ENCODE peak calls at places on chromosomes 16 and 17, in six cellular contexts. F is NB4, I is fibroblast of the aortic adventitia, X is Calu3, B is esophagus muscularis mucosa, G is K562. D is an unnamed sample.

GRCh38 chr17:3529817-3530741 is 27.5 kb downstream of the TRPV3 start:
- DNase-seq in F (no peak), I (peak; percentile 96), X (peak; percentile 16), B (no peak), G (no peak), D (no peak)

GRCh38 chr17:32111141-32111771 is 31.0 kb upstream of the RHOT1 start:
- DNase-seq in F (peak; percentile 66), I (peak; percentile 65), X (peak; percentile 40), B (no peak), G (peak; percentile 87), D (no peak)

GRCh38 chr17:80539022-80539421 is 5.6 kb upstream of the RPTOR start:
- DNase-seq in F (peak; percentile 40), I (no peak), X (no peak), B (no peak), G (peak; percentile 23), D (no peak)

GRCh38 chr17:4939554-4939803 is 367 bp downstream of the SLC25A11 start:
- DNase-seq in F (no peak), I (no peak), X (peak; percentile 3), B (no peak), G (no peak), D (peak; percentile 54)

GRCh38 chr16:8194795-8195194 is 395.5 kb downstream of the TMEM114 start:
- DNase-seq in F (peak; percentile 3), I (no peak), X (no peak), B (no peak), G (peak; percentile 75), D (peak; percentile 48)

GRCh38 chr16:67833035-67833417 is 9.1 kb upstream of the THAP11 start:
- DNase-seq in F (peak; percentile 34), I (peak; percentile 58), X (no peak), B (no peak), G (peak; percentile 43), D (no peak)

GRCh38 chr17:21286771-21287702 is 2.5 kb downstream of the MAP2K3 start:
- DNase-seq in F (peak; percentile 15), I (no peak), X (peak; percentile 57), B (no peak), G (no peak), D (no peak)

GRCh38 chr17:50421308-50422031 is 4.5 kb upstream of the ACSF2 start:
- DNase-seq in F (peak; percentile 30), I (peak; percentile 27), X (no peak), B (no peak), G (peak; percentile 25), D (no peak)

GRCh38 chr17:78144146-78144719 is 2.0 kb upstream of the C17orf99 start:
- DNase-seq in F (peak; percentile 73), I (peak; percentile 90), X (peak; percentile 86), B (no peak), G (peak; percentile 92), D (no peak)

GRCh38 chr17:80855196-80855967 is 136.3 kb upstream of the CHMP6 start:
- DNase-seq in F (no peak), I (no peak), X (no peak), B (no peak), G (no peak), D (no peak)

GRCh38 chr16:6446370-6446769 is 886.3 kb upstream of the RBFOX1 start:
- DNase-seq in F (peak; percentile 20), I (no peak), X (no peak), B (no peak), G (peak; percentile 1), D (no peak)

GRCh38 chr17:45221081-45221996 is at the start of gene FMNL1:
- DNase-seq in F (peak; percentile 87), I (no peak), X (peak; percentile 53), B (no peak), G (peak; percentile 65), D (peak; percentile 56)

GRCh38 chr17:16141685-16142084 is 73.6 kb downstream of the NCOR1 start:
- DNase-seq in F (no peak), I (no peak), X (no peak), B (no peak), G (no peak), D (no peak)

GRCh38 chr16:57380671-57381462 is 8.6 kb downstream of the CX3CL1 start:
- DNase-seq in F (no peak), I (no peak), X (peak; percentile 69), B (no peak), G (no peak), D (no peak)

GRCh38 chr16:65538945-65539344 is 417.1 kb upstream of the CDH11 start:
- DNase-seq in F (no peak), I (peak; percentile 84), X (no peak), B (no peak), G (no peak), D (no peak)

GRCh38 chr17:31394544-31394943 is 3.1 kb downstream of the RAB11FIP4 start:
- DNase-seq in F (peak; percentile 79), I (peak; percentile 83), X (no peak), B (no peak), G (peak; percentile 73), D (peak; percentile 94)

GRCh38 chr17:9902116-9902515 is 3.0 kb downstream of the RCVRN start:
- DNase-seq in F (no peak), I (no peak), X (no peak), B (no peak), G (no peak), D (no peak)

GRCh38 chr16:73304008-73304814 is 256.3 kb upstream of the ZFHX3 start:
- DNase-seq in F (no peak), I (no peak), X (no peak), B (no peak), G (no peak), D (peak; percentile 35)

GRCh38 chr17:39079836-39080235 is 71.6 kb downstream of the PLXDC1 start:
- DNase-seq in F (no peak), I (no peak), X (no peak), B (no peak), G (no peak), D (no peak)

GRCh38 chr17:39080416-39081179 is 70.8 kb downstream of the PLXDC1 start:
- DNase-seq in F (no peak), I (peak; percentile 67), X (no peak), B (no peak), G (no peak), D (no peak)

GRCh38 chr17:39073916-39074315 is 77.5 kb downstream of the PLXDC1 start:
- DNase-seq in F (no peak), I (no peak), X (no peak), B (no peak), G (no peak), D (no peak)

GRCh38 chr17:39077252-39077651 is 74.2 kb downstream of the PLXDC1 start:
- DNase-seq in F (no peak), I (no peak), X (no peak), B (no peak), G (no peak), D (no peak)

DNA sequence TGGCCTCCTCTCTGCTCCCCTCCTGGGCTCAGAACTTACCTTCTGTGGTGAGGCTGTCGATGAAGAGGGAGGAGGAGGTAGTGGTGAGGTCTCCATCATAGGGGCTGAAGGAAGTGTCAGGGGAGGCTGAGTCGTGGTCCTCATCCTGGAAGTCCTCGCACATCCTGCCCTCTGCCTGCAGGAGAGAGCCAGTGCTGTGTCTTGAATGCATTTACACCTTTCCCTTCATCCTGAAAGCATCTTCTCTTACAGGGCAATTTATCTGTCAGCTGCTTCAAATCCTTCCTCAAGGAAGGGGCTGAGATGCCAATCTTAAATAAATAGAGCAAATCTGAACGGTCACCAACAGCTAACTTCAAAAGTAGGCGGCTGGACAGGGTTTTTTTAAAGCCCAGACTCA is 73.6 kb downstream of the PLXDC1 start:
- DNase-seq in F (no peak), I (no peak), X (no peak), B (no peak), G (no peak), D (no peak)
- TF ChIP-seq CTCF in F (no peak), I (no peak), X (no peak), B (no peak), G (no peak), D (no peak)

GRCh38 chr17:8574687-8575086 is 55.8 kb downstream of the MYH10 start:
- DNase-seq in F (peak; percentile 1), I (peak; percentile 62), X (no peak), B (no peak), G (peak; percentile 7), D (no peak)
- TF ChIP-seq CTCF in F (no peak), I (peak; percentile 36), X (no peak), B (peak; percentile 33), G (peak; percentile 2), D (peak; percentile 15)

GRCh38 chr17:61583242-61583641 is 7.8 kb downstream of the NACA2 start:
- DNase-seq in F (peak; percentile 46), I (peak; percentile 56), X (no peak), B (no peak), G (peak; percentile 27), D (no peak)
- TF ChIP-seq CTCF in F (no peak), I (peak; percentile 21), X (no peak), B (no peak), G (peak; percentile 37), D (no peak)

GRCh38 chr16:2981177-2981898 is 1.1 kb upstream of the PKMYT1 start:
- DNase-seq in F (no peak), I (no peak), X (no peak), B (no peak), G (peak; percentile 89), D (no peak)

GRCh38 chr16:2982402-2982801 is 2.2 kb upstream of the PKMYT1 start:
- DNase-seq in F (no peak), I (no peak), X (no peak), B (no peak), G (no peak), D (no peak)

GRCh38 chr16:2980227-2981176 is at the start of gene PKMYT1:
- DNase-seq in F (peak; percentile 88), I (peak; percentile 79), X (peak; percentile 98), B (peak; percentile 94), G (peak; percentile 95), D (peak; percentile 97)

GRCh38 chr16:2983706-2984136 is 3.5 kb upstream of the PKMYT1 start:
- DNase-seq in F (peak; percentile 81), I (peak; percentile 65), X (peak; percentile 89), B (peak; percentile 95), G (peak; percentile 94), D (peak; percentile 91)

GRCh38 chr16:2981899-2982250 is 1.6 kb upstream of the PKMYT1 start:
- DNase-seq in F (no peak), I (no peak), X (no peak), B (no peak), G (peak; percentile 69), D (no peak)
- TF ChIP-seq CTCF in F (no peak), I (no peak), X (no peak), B (no peak), G (no peak), D (no peak)

GRCh38 chr17:1767358-1767757 is 5.5 kb downstream of the SERPINF1 start:
- DNase-seq in F (no peak), I (no peak), X (no peak), B (no peak), G (no peak), D (no peak)
- TF ChIP-seq CTCF in F (no peak), I (no peak), X (no peak), B (no peak), G (no peak), D (no peak)

GRCh38 chr17:34578656-34579016 is 746 bp upstream of the TMEM132E start:
- DNase-seq in F (no peak), I (no peak), X (no peak), B (no peak), G (no peak), D (no peak)

GRCh38 chr17:34578016-34578415 is 1.4 kb upstream of the TMEM132E start:
- DNase-seq in F (no peak), I (no peak), X (no peak), B (no peak), G (no peak), D (no peak)

GRCh38 chr17:34580685-34581445 is 1.5 kb downstream of the TMEM132E start:
- DNase-seq in F (no peak), I (no peak), X (no peak), B (no peak), G (peak; percentile 6), D (peak; percentile 53)

GRCh38 chr17:34579979-34580684 is 750 bp downstream of the TMEM132E start:
- DNase-seq in F (no peak), I (peak; percentile 4), X (peak; percentile 22), B (no peak), G (no peak), D (peak; percentile 55)

GRCh38 chr17:34579017-34579946 is at the start of gene TMEM132E:
- DNase-seq in F (no peak), I (peak; percentile 5), X (peak; percentile 34), B (no peak), G (no peak), D (peak; percentile 80)
- TF ChIP-seq CTCF in F (no peak), I (no peak), X (no peak), B (no peak), G (no peak), D (no peak)

D was measured in nephron progenitor cell.